ENCODE peak calls at places on chromosome 10, in seven cellular contexts. C is HCT116; U is left ventricle myocardium superior; A is body of pancreas; Q is gastrocnemius medialis; K is activated naive CD4-positive, alpha-beta T cell treated with anti-CD3 and anti-CD28 coated beads, Interleukin-2, amount 50 U/mL, for 72 hours; Y is sciatic nerve. B is an unnamed sample.
A peak's percentile ranks its signal among the peaks of the same experiment; 100 is the strongest.

GRCh38 chr10:114396455-114396854 is 7.8 kb downstream of the AFAP1L2 start:
- ATAC-seq in C (no peak), U (no peak), A (peak; percentile 13), Q (no peak), K (no peak), Y (no peak), B (no peak)

GRCh38 chr10:59580257-59580863 is 129.3 kb downstream of the SLC16A9 start:
- ATAC-seq in C (peak; percentile 67), U (peak; percentile 62), A (no peak), Q (no peak), K (no peak), Y (peak; percentile 38), B (no peak)

GRCh38 chr10:101012525-101013364 is 13.1 kb downstream of the LZTS2 start:
- ATAC-seq in C (peak; percentile 86), U (peak; percentile 90), A (peak; percentile 81), Q (peak; percentile 91), K (peak; percentile 85), Y (peak; percentile 90), B (peak; percentile 93)

GRCh38 chr10:10460452-10460851 is 557.2 kb upstream of the CELF2 start:
- ATAC-seq in C (no peak), U (peak; percentile 43), A (no peak), Q (peak; percentile 73), K (no peak), Y (no peak), B (no peak)

GRCh38 chr10:62620491-62620890 is 184.0 kb upstream of the ADO start:
- ATAC-seq in C (no peak), U (peak; percentile 72), A (no peak), Q (no peak), K (peak; percentile 30), Y (peak; percentile 75), B (peak; percentile 41)

GRCh38 chr10:50432206-50432605 is 180.9 kb upstream of the ASAH2 start:
- ATAC-seq in C (no peak), U (no peak), A (no peak), Q (no peak), K (peak; percentile 43), Y (no peak), B (peak; percentile 11)

GRCh38 chr10:124632566-124632965 is 111.6 kb downstream of the FAM53B start:
- ATAC-seq in C (no peak), U (peak; percentile 7), A (no peak), Q (peak; percentile 3), K (no peak), Y (peak; percentile 23), B (no peak)

GRCh38 chr10:119357389-119358139 is 150.2 kb downstream of the GRK5 start:
- ATAC-seq in C (no peak), U (peak; percentile 64), A (no peak), Q (no peak), K (no peak), Y (no peak), B (no peak)

GRCh38 chr10:113000876-113001598 is 51.0 kb downstream of the TCF7L2 start:
- ATAC-seq in C (no peak), U (peak; percentile 94), A (peak; percentile 80), Q (peak; percentile 75), K (no peak), Y (no peak), B (no peak)

GRCh38 chr10:102624094-102624493 is 20.2 kb upstream of the TRIM8 start:
- ATAC-seq in C (no peak), U (no peak), A (no peak), Q (no peak), K (no peak), Y (no peak), B (no peak)

GRCh38 chr10:77857272-77857671 is 69.3 kb downstream of the DLG5 start:
- ATAC-seq in C (peak; percentile 34), U (peak; percentile 17), A (no peak), Q (no peak), K (no peak), Y (peak; percentile 67), B (no peak)

GRCh38 chr10:129025774-129026173 is 441.3 kb upstream of the MGMT start:
- ATAC-seq in C (no peak), U (no peak), A (no peak), Q (no peak), K (no peak), Y (peak; percentile 13), B (no peak)

GRCh38 chr10:131937832-131938231 is 37.0 kb downstream of the PPP2R2D start:
- ATAC-seq in C (no peak), U (peak; percentile 88), A (no peak), Q (no peak), K (no peak), Y (no peak), B (no peak)

GRCh38 chr10:114925675-114926204 is 12.3 kb upstream of the TRUB1 start:
- ATAC-seq in C (peak; percentile 66), U (peak; percentile 30), A (no peak), Q (no peak), K (peak; percentile 96), Y (no peak), B (peak; percentile 68)

GRCh38 chr10:93437946-93438795 is 44.0 kb downstream of the MYOF start:
- ATAC-seq in C (peak; percentile 42), U (no peak), A (peak; percentile 2), Q (no peak), K (no peak), Y (no peak), B (no peak)

GRCh38 chr10:88243202-88243744 is 339.8 kb downstream of the RNLS start:
- ATAC-seq in C (no peak), U (peak; percentile 42), A (peak; percentile 41), Q (peak; percentile 60), K (no peak), Y (no peak), B (no peak)

GRCh38 chr10:72238392-72239175 is 22.5 kb upstream of the ASCC1 start:
- ATAC-seq in C (no peak), U (no peak), A (peak; percentile 86), Q (peak; percentile 81), K (no peak), Y (no peak), B (no peak)

GRCh38 chr10:124033887-124034218 is 59.5 kb downstream of the CHST15 start:
- ATAC-seq in C (no peak), U (peak; percentile 81), A (no peak), Q (no peak), K (no peak), Y (peak; percentile 12), B (no peak)

GRCh38 chr10:1465421-1465902 is 271.9 kb downstream of the ADARB2 start:
- ATAC-seq in C (no peak), U (no peak), A (no peak), Q (no peak), K (peak; percentile 28), Y (peak; percentile 31), B (no peak)

GRCh38 chr10:85916192-85916747 is 450.3 kb downstream of the GRID1 start:
- ATAC-seq in C (no peak), U (no peak), A (no peak), Q (no peak), K (no peak), Y (peak; percentile 70), B (no peak)

GRCh38 chr10:49255883-49256282 is 43.1 kb upstream of the C10orf71 start:
- ATAC-seq in C (no peak), U (no peak), A (no peak), Q (no peak), K (no peak), Y (no peak), B (no peak)

GRCh38 chr10:71396714-71397339 is at the start of gene CDH23:
- ATAC-seq in C (no peak), U (peak; percentile 61), A (peak; percentile 48), Q (peak; percentile 37), K (peak; percentile 49), Y (peak; percentile 57), B (peak; percentile 14)

GRCh38 chr10:78992333-78992732 is 76.4 kb upstream of the ZMIZ1 start:
- ATAC-seq in C (no peak), U (no peak), A (no peak), Q (no peak), K (peak; percentile 71), Y (no peak), B (no peak)

GRCh38 chr10:114313139-114313538 is 74.1 kb downstream of the VWA2 start:
- ATAC-seq in C (no peak), U (no peak), A (no peak), Q (no peak), K (no peak), Y (no peak), B (no peak)

GRCh38 chr10:3192856-3193635 is 20.5 kb upstream of the PITRM1 start:
- ATAC-seq in C (no peak), U (peak; percentile 19), A (peak; percentile 62), Q (peak; percentile 42), K (no peak), Y (peak; percentile 57), B (no peak)

GRCh38 chr10:97782455-97783228 is 10.8 kb upstream of the SFRP5 start:
- ATAC-seq in C (no peak), U (peak; percentile 84), A (peak; percentile 82), Q (peak; percentile 49), K (peak; percentile 22), Y (no peak), B (peak; percentile 57)

GRCh38 chr10:46292573-46293023 is 5.8 kb downstream of the ANTXRL start:
- ATAC-seq in C (no peak), U (no peak), A (no peak), Q (no peak), K (no peak), Y (no peak), B (no peak)

GRCh38 chr10:35641430-35642015 is 573 bp downstream of the FZD8 start:
- ATAC-seq in C (no peak), U (peak; percentile 38), A (peak; percentile 24), Q (peak; percentile 43), K (peak; percentile 10), Y (no peak), B (peak; percentile 8)

GRCh38 chr10:59177031-59177861 is 803 bp downstream of the PHYHIPL start:
- ATAC-seq in C (no peak), U (peak; percentile 44), A (peak; percentile 74), Q (peak; percentile 80), K (no peak), Y (peak; percentile 60), B (no peak)

GRCh38 chr10:71395621-71396020 is 1.1 kb upstream of the CDH23 start:
- ATAC-seq in C (no peak), U (no peak), A (no peak), Q (no peak), K (no peak), Y (no peak), B (no peak)

GRCh38 chr10:102473445-102474331 is 22.3 kb upstream of the C10orf95 start:
- ATAC-seq in C (no peak), U (no peak), A (no peak), Q (no peak), K (peak; percentile 40), Y (no peak), B (peak; percentile 56)

GRCh38 chr10:51117794-51118193 is 43.5 kb downstream of the PRKG1 start:
- ATAC-seq in C (no peak), U (peak; percentile 84), A (no peak), Q (peak; percentile 65), K (no peak), Y (peak; percentile 77), B (no peak)

GRCh38 chr10:64571053-64571452 is 1049.9 kb downstream of the REEP3 start:
- ATAC-seq in C (no peak), U (no peak), A (no peak), Q (no peak), K (peak; percentile 53), Y (no peak), B (no peak)

GRCh38 chr10:18368681-18369080 is 228.5 kb downstream of the CACNB2 start:
- ATAC-seq in C (no peak), U (no peak), A (no peak), Q (no peak), K (no peak), Y (no peak), B (no peak)